ENCODE peak calls at places on chromosomes 2 and 18, in seven cellular contexts. One of them, this sample, is unnamed.

GRCh38 chr2:164186596-164186995 is 434.7 kb downstream of the GRB14 start:
- DNase-seq in psoas muscle: no peak
- DNase-seq in retinal pigment epithelial cell: no peak
- DNase-seq in Panc1: no peak
- DNase-seq in IMR-90: no peak
- DNase-seq in right cardiac atrium: no peak
- DNase-seq in AG10803: no peak
- DNase-seq in this sample: no peak

GRCh38 chr2:30316408-30316807 is 85.1 kb downstream of the LBH start:
- DNase-seq in psoas muscle: no peak
- DNase-seq in retinal pigment epithelial cell: no peak
- DNase-seq in Panc1: no peak
- DNase-seq in IMR-90: no peak
- DNase-seq in right cardiac atrium: no peak
- DNase-seq in AG10803: no peak
- DNase-seq in this sample: no peak

GRCh38 chr2:6526093-6526824 is 339.4 kb downstream of the CMPK2 start:
- DNase-seq in psoas muscle: no peak
- DNase-seq in retinal pigment epithelial cell: peak
- DNase-seq in Panc1: no peak
- DNase-seq in IMR-90: no peak
- DNase-seq in right cardiac atrium: no peak
- DNase-seq in AG10803: no peak
- DNase-seq in this sample: no peak

GRCh38 chr2:157336137-157336721 is 10.6 kb upstream of the ERMN start:
- DNase-seq in psoas muscle: no peak
- DNase-seq in retinal pigment epithelial cell: no peak
- DNase-seq in Panc1: no peak
- DNase-seq in IMR-90: peak
- DNase-seq in right cardiac atrium: no peak
- DNase-seq in AG10803: peak
- DNase-seq in this sample: no peak

GRCh38 chr2:97719362-97720155 is 6.2 kb downstream of the ZAP70 start:
- DNase-seq in psoas muscle: no peak
- DNase-seq in retinal pigment epithelial cell: no peak
- DNase-seq in Panc1: no peak
- DNase-seq in IMR-90: no peak
- DNase-seq in right cardiac atrium: no peak
- DNase-seq in AG10803: no peak
- DNase-seq in this sample: no peak

GRCh38 chr18:40004246-40004645 is 1950.8 kb upstream of the PIK3C3 start:
- DNase-seq in psoas muscle: no peak
- DNase-seq in retinal pigment epithelial cell: no peak
- DNase-seq in Panc1: no peak
- DNase-seq in IMR-90: no peak
- DNase-seq in right cardiac atrium: no peak
- DNase-seq in AG10803: no peak
- DNase-seq in this sample: no peak

GRCh38 chr2:69643602-69644505 is at the start of gene AAK1:
- DNase-seq in psoas muscle: peak
- DNase-seq in retinal pigment epithelial cell: peak
- DNase-seq in Panc1: peak
- DNase-seq in IMR-90: peak
- DNase-seq in right cardiac atrium: peak
- DNase-seq in AG10803: peak
- DNase-seq in this sample: peak

GRCh38 chr2:219998099-219998498 is 370.7 kb downstream of the SLC4A3 start:
- DNase-seq in psoas muscle: no peak
- DNase-seq in retinal pigment epithelial cell: no peak
- DNase-seq in Panc1: no peak
- DNase-seq in IMR-90: no peak
- DNase-seq in right cardiac atrium: no peak
- DNase-seq in AG10803: peak
- DNase-seq in this sample: no peak

GRCh38 chr18:23591011-23591410 is 4.7 kb upstream of the NPC1 start:
- DNase-seq in psoas muscle: no peak
- DNase-seq in retinal pigment epithelial cell: no peak
- DNase-seq in Panc1: no peak
- DNase-seq in IMR-90: peak
- DNase-seq in right cardiac atrium: no peak
- DNase-seq in AG10803: peak
- DNase-seq in this sample: no peak

GRCh38 chr2:118858485-118859156 is 11.2 kb upstream of the EN1 start:
- DNase-seq in psoas muscle: no peak
- DNase-seq in retinal pigment epithelial cell: no peak
- DNase-seq in Panc1: no peak
- DNase-seq in IMR-90: no peak
- DNase-seq in right cardiac atrium: no peak
- DNase-seq in AG10803: no peak
- DNase-seq in this sample: no peak

GRCh38 chr2:124024491-124025348 is at the start of gene CNTNAP5:
- DNase-seq in psoas muscle: peak
- DNase-seq in retinal pigment epithelial cell: no peak
- DNase-seq in Panc1: no peak
- DNase-seq in IMR-90: no peak
- DNase-seq in right cardiac atrium: peak
- DNase-seq in AG10803: no peak
- DNase-seq in this sample: peak

DNA sequence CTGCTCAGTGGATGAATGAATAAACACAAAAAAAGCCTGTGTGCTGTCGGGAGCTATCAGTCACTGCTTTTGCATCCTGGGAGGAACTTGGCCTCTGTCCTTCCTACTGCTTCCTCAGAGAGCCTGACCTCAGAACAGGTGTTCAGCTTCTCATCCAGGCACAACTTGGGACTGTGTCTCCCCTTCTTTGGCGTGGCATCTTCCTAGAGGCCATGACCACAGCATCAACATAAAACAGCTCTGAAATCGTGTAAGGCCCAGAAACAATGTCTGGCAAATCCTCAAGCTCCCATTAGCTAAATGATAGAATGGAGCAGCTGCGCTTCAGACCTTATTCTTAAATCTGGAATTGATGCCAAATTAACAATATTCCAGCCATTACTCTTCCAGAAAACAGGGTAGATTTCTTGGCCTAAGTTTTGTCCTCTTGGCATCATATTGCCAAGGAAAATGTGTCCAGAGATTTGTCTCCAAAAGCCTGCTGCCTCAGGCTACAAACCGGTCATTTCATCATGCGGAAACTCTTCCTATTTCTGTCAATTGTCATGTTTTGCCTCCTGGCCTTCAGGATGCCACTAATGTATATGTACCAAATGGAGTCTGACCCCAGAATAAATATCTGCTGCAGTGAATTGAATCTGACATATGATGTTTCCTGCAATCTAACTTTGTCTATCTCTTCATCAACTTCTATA is 53.2 kb upstream of the RAB27B start:
- DNase-seq in psoas muscle: no peak
- DNase-seq in retinal pigment epithelial cell: no peak
- DNase-seq in Panc1: no peak
- DNase-seq in IMR-90: peak
- DNase-seq in right cardiac atrium: no peak
- DNase-seq in AG10803: peak
- DNase-seq in this sample: no peak
- H3K4me3 ChIP-seq in psoas muscle: no peak
- H3K4me3 ChIP-seq in retinal pigment epithelial cell: no peak
- H3K4me3 ChIP-seq in Panc1: no peak
- H3K4me3 ChIP-seq in IMR-90: no peak
- H3K4me3 ChIP-seq in right cardiac atrium: no peak
- H3K4me3 ChIP-seq in AG10803: no peak
- H3K4me3 ChIP-seq in this sample: no peak

GRCh38 chr2:170485254-170485653 is 229.9 kb upstream of the SP5 start:
- DNase-seq in psoas muscle: no peak
- DNase-seq in retinal pigment epithelial cell: no peak
- DNase-seq in Panc1: no peak
- DNase-seq in IMR-90: no peak
- DNase-seq in right cardiac atrium: no peak
- DNase-seq in AG10803: no peak
- DNase-seq in this sample: no peak

GRCh38 chr2:170492010-170492409 is 223.1 kb upstream of the SP5 start:
- DNase-seq in psoas muscle: no peak
- DNase-seq in retinal pigment epithelial cell: no peak
- DNase-seq in Panc1: no peak
- DNase-seq in IMR-90: no peak
- DNase-seq in right cardiac atrium: no peak
- DNase-seq in AG10803: no peak
- DNase-seq in this sample: no peak

GRCh38 chr2:170493698-170494097 is 221.4 kb upstream of the SP5 start:
- DNase-seq in psoas muscle: peak
- DNase-seq in retinal pigment epithelial cell: peak
- DNase-seq in Panc1: no peak
- DNase-seq in IMR-90: peak
- DNase-seq in right cardiac atrium: no peak
- DNase-seq in AG10803: no peak
- DNase-seq in this sample: no peak

GRCh38 chr2:170486730-170487129 is 228.4 kb upstream of the SP5 start:
- DNase-seq in psoas muscle: no peak
- DNase-seq in retinal pigment epithelial cell: no peak
- DNase-seq in Panc1: no peak
- DNase-seq in IMR-90: no peak
- DNase-seq in right cardiac atrium: no peak
- DNase-seq in AG10803: no peak
- DNase-seq in this sample: no peak

DNA sequence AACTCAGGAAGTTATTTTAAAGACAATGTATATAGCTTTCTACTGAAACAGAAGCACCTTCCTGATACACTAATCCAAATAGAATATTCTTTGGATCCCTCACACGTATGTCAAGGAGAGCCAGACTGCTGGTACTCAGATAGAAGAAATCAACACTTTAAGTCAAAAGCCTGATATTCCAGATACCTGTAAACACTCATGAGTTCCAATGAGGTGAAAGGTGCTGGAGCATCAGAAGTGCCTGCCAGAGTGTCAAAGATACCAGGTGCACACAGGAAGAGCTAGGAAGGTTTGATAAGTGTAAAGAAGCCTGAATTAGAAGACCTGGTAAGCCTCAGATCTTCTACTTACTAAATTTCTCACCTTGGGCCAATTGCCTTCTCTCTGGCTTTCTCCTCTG is 226.3 kb upstream of the SP5 start:
- DNase-seq in psoas muscle: no peak
- DNase-seq in retinal pigment epithelial cell: no peak
- DNase-seq in Panc1: no peak
- DNase-seq in IMR-90: no peak
- DNase-seq in right cardiac atrium: no peak
- DNase-seq in AG10803: no peak
- DNase-seq in this sample: no peak
- H3K4me3 ChIP-seq in psoas muscle: no peak
- H3K4me3 ChIP-seq in retinal pigment epithelial cell: no peak
- H3K4me3 ChIP-seq in Panc1: no peak
- H3K4me3 ChIP-seq in IMR-90: no peak
- H3K4me3 ChIP-seq in right cardiac atrium: no peak
- H3K4me3 ChIP-seq in AG10803: no peak
- H3K4me3 ChIP-seq in this sample: no peak

GRCh38 chr18:13613099-13613498 is 113.3 kb downstream of the FAM210A start:
- DNase-seq in psoas muscle: no peak
- DNase-seq in retinal pigment epithelial cell: no peak
- DNase-seq in Panc1: no peak
- DNase-seq in IMR-90: no peak
- DNase-seq in right cardiac atrium: no peak
- DNase-seq in AG10803: no peak
- DNase-seq in this sample: no peak

GRCh38 chr18:13611616-13612110 is 114.7 kb downstream of the FAM210A start:
- DNase-seq in psoas muscle: peak
- DNase-seq in retinal pigment epithelial cell: no peak
- DNase-seq in Panc1: no peak
- DNase-seq in IMR-90: peak
- DNase-seq in right cardiac atrium: peak
- DNase-seq in AG10803: peak
- DNase-seq in this sample: peak

GRCh38 chr18:13610517-13610916 is 115.8 kb downstream of the FAM210A start:
- DNase-seq in psoas muscle: no peak
- DNase-seq in retinal pigment epithelial cell: no peak
- DNase-seq in Panc1: no peak
- DNase-seq in IMR-90: no peak
- DNase-seq in right cardiac atrium: no peak
- DNase-seq in AG10803: no peak
- DNase-seq in this sample: no peak

GRCh38 chr18:13612111-13612997 is 114.0 kb downstream of the FAM210A start:
- DNase-seq in psoas muscle: no peak
- DNase-seq in retinal pigment epithelial cell: no peak
- DNase-seq in Panc1: no peak
- DNase-seq in IMR-90: no peak
- DNase-seq in right cardiac atrium: no peak
- DNase-seq in AG10803: no peak
- DNase-seq in this sample: no peak

DNA sequence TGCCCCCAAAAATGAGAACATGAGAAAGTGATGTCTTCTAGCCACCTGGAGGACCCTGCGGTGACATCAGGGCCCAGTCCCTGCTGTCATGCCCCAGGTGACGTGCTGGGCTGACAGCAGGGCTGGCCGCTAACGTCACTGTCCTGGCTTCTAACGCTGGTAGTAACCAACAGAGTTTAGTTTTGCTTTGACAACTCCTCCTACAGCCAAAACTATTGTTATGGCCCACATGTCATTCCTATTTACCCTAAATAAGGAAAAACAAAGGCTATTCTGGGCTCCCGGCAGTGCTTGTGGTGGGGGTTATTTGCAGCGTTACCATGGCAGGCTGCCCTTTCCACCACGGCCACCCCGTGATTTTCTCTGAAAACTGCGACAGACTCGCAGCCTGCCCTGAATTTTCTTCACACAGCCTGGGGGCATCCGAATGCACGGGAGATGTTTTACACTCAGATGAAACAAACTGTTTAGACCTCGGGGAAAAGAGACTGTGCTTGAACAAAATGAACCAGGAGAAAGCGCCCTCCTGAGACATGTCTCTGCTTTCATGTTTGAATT is 115.2 kb downstream of the FAM210A start:
- DNase-seq in psoas muscle: peak
- DNase-seq in retinal pigment epithelial cell: no peak
- DNase-seq in Panc1: no peak
- DNase-seq in IMR-90: peak
- DNase-seq in right cardiac atrium: peak
- DNase-seq in AG10803: peak
- DNase-seq in this sample: peak
- H3K4me3 ChIP-seq in psoas muscle: peak
- H3K4me3 ChIP-seq in retinal pigment epithelial cell: peak
- H3K4me3 ChIP-seq in Panc1: peak
- H3K4me3 ChIP-seq in IMR-90: peak
- H3K4me3 ChIP-seq in right cardiac atrium: peak
- H3K4me3 ChIP-seq in AG10803: peak
- H3K4me3 ChIP-seq in this sample: peak

GRCh38 chr18:80173060-80173459 is 64.0 kb downstream of the ADNP2 start:
- DNase-seq in psoas muscle: no peak
- DNase-seq in retinal pigment epithelial cell: no peak
- DNase-seq in Panc1: no peak
- DNase-seq in IMR-90: no peak
- DNase-seq in right cardiac atrium: no peak
- DNase-seq in AG10803: no peak
- DNase-seq in this sample: no peak

GRCh38 chr18:80170395-80171094 is 61.5 kb downstream of the ADNP2 start:
- DNase-seq in psoas muscle: no peak
- DNase-seq in retinal pigment epithelial cell: no peak
- DNase-seq in Panc1: no peak
- DNase-seq in IMR-90: no peak
- DNase-seq in right cardiac atrium: no peak
- DNase-seq in AG10803: no peak
- DNase-seq in this sample: no peak

GRCh38 chr18:80169607-80170006 is 60.5 kb downstream of the ADNP2 start:
- DNase-seq in psoas muscle: no peak
- DNase-seq in retinal pigment epithelial cell: no peak
- DNase-seq in Panc1: no peak
- DNase-seq in IMR-90: peak
- DNase-seq in right cardiac atrium: no peak
- DNase-seq in AG10803: no peak
- DNase-seq in this sample: no peak

GRCh38 chr18:80172056-80172455 is 63.0 kb downstream of the ADNP2 start:
- DNase-seq in psoas muscle: no peak
- DNase-seq in retinal pigment epithelial cell: no peak
- DNase-seq in Panc1: no peak
- DNase-seq in IMR-90: no peak
- DNase-seq in right cardiac atrium: no peak
- DNase-seq in AG10803: no peak
- DNase-seq in this sample: no peak

GRCh38 chr18:80171190-80171872 is 62.3 kb downstream of the ADNP2 start:
- DNase-seq in psoas muscle: peak
- DNase-seq in retinal pigment epithelial cell: no peak
- DNase-seq in Panc1: no peak
- DNase-seq in IMR-90: peak
- DNase-seq in right cardiac atrium: peak
- DNase-seq in AG10803: peak
- DNase-seq in this sample: peak
- H3K4me3 ChIP-seq in psoas muscle: peak
- H3K4me3 ChIP-seq in retinal pigment epithelial cell: no peak
- H3K4me3 ChIP-seq in Panc1: peak
- H3K4me3 ChIP-seq in IMR-90: peak
- H3K4me3 ChIP-seq in right cardiac atrium: no peak
- H3K4me3 ChIP-seq in AG10803: peak
- H3K4me3 ChIP-seq in this sample: peak

This sample was measured in left ventricle myocardium inferior.